ENCODE peak calls at places on chromosomes 1 and 21, in eight cellular contexts. M is left ventricle myocardium inferior, G is SK-N-SH, N is colonic mucosa, E is left lung, V is heart left ventricle, H is adrenal gland, R is endodermal cell. P is an unnamed sample. For H3K36me3 and H3K4me1, the result is how much of the 10 kb centered on the place peaks cover.

GRCh38 chr1:53878492-53879105 is 11.0 kb downstream of the YIPF1 start:
- DNase-seq in M (no peak), G (peak), N (no peak), E (no peak), V (no peak), H (no peak), R (no peak), P (no peak)

GRCh38 chr21:28781602-28782274 is 210.9 kb downstream of the LTN1 start:
- DNase-seq in M (no peak), G (peak), N (no peak), E (no peak), V (no peak), H (no peak), R (no peak), P (no peak)

GRCh38 chr1:26705788-26706237 is 10.0 kb downstream of the ARID1A start:
- DNase-seq in M (no peak), G (no peak), N (no peak), E (no peak), V (no peak), H (no peak), R (no peak), P (no peak)

GRCh38 chr1:27719286-27720251 is 6.2 kb upstream of the FAM76A start:
- DNase-seq in M (no peak), G (peak), N (no peak), E (no peak), V (no peak), H (no peak), R (no peak), P (no peak)

GRCh38 chr1:164725401-164725800 is 166.4 kb downstream of the PBX1 start:
- DNase-seq in M (no peak), G (peak), N (no peak), E (no peak), V (no peak), H (no peak), R (no peak), P (no peak)

GRCh38 chr1:67489643-67490042 is 59.4 kb upstream of the SERBP1 start:
- DNase-seq in M (no peak), G (peak), N (no peak), E (no peak), V (no peak), H (no peak), R (no peak), P (no peak)

GRCh38 chr21:44089001-44089911 is 17.9 kb upstream of the PWP2 start:
- DNase-seq in M (no peak), G (no peak), N (peak), E (no peak), V (no peak), H (no peak), R (no peak), P (no peak)

GRCh38 chr1:115949156-115949555 is 27.2 kb upstream of the SLC22A15 start:
- DNase-seq in M (no peak), G (no peak), N (no peak), E (no peak), V (no peak), H (no peak), R (no peak), P (no peak)

GRCh38 chr1:116510361-116510760 is 60.5 kb downstream of the CD58 start:
- DNase-seq in M (no peak), G (no peak), N (no peak), E (no peak), V (no peak), H (no peak), R (no peak), P (no peak)

GRCh38 chr1:24981632-24982007 is 51.5 kb upstream of the RUNX3 start:
- DNase-seq in M (no peak), G (no peak), N (no peak), E (no peak), V (no peak), H (no peak), R (no peak), P (no peak)

DNA sequence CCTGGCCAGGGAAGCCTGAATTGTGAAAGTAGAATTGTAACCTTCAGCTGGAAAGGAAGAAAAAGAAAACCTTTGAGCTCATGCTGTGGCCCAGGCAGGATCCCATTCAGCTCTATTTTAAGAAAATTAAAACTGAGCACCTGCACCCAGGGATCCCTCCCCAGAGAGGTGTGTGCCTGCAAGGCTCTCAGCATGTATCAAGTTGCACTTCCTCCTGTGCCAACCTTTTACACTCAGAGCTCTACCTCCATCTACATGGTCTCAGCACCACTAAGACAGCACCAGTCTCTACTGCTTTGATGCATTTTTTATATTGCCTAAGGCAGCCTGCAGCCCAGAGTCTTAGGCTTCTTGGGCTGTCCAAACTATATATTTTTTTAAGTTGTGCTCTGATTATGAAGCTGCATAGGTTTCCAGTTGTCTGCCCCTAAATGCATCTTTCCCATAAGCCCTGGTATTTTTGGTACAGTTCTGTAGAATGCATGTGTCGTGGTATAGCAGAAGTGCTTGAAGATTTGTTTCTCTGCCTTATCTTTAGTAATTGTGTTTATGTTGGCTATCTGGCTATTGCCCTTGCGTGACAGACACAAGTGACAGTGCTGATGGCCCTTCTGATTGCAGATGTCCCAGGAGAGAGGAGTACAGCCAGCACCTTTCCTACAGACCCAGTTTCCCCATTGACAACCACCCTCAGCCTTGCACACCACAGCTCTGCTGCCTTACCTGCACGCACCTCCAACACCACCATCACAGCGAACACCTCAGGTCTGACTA is 63.1 kb downstream of the PTPRC start:
- DNase-seq in M (no peak), G (peak), N (no peak), E (no peak), V (no peak), H (no peak), R (peak), P (no peak)
- H3K36me3 ChIP-seq in M (under half), G (under half), N (under half), E (under half), V (half or more), H (under half), R (under half), P (under half)

GRCh38 chr21:34999397-34999941 is 49.6 kb downstream of the RUNX1 start:
- DNase-seq in M (no peak), G (no peak), N (no peak), E (no peak), V (no peak), H (no peak), R (no peak), P (no peak)
- H3K4me1 ChIP-seq in M (under half), G (under half), N (under half), E (half or more), V (under half), H (under half), R (under half), P (under half)

DNA sequence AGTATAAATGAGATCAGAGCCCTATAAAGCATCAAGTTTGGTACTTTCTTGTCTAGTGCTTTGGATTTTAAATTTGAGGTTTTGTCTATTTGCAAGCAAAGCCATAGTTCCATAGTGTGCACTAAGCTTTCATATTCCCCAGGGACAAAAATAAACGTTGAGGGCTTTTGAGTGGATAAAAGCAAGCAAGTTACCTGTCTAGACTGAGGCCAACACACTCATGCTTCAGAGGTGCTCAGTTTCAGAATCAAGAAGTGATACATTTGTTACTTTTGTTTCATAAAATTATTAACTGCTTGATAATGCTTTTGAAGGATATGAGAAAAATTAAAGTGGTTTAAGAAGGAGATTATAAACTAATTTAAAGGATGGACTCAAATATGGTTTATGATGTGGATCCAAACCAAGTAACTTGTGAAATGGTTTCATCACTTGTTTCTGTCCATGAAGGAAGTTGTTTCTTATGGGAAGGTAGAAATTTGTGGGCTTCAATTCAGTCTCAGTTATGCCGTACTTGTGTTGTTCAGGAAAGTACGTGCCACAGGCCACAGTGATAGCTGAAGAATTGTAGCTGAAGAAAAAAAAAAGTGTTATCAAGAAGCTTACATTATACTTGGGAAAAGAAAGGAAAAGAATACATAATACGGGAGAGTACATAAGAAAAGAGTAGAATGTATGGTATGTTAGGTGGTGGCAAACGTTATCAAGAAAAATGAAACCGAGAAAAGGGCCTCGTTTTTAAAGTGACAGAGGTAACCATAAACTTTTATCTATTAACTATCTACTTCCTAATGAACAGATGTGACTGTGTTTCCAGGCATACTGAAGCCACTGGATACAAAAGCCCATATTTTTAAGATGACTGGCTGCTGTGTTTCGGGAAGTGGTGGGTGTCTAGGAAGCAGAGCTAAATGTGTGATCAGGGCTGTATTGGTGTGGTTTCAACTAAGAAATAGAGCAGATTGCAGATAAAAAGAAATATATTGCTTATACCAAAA is 71.4 kb downstream of the CHRM3 start:
- DNase-seq in M (no peak), G (no peak), N (no peak), E (no peak), V (no peak), H (no peak), R (no peak), P (no peak)
- TF ChIP-seq CTCF in M (no peak), G (no peak), N (no peak), E (no peak), V (no peak), H (no peak), R (no peak), P (no peak)

DNA sequence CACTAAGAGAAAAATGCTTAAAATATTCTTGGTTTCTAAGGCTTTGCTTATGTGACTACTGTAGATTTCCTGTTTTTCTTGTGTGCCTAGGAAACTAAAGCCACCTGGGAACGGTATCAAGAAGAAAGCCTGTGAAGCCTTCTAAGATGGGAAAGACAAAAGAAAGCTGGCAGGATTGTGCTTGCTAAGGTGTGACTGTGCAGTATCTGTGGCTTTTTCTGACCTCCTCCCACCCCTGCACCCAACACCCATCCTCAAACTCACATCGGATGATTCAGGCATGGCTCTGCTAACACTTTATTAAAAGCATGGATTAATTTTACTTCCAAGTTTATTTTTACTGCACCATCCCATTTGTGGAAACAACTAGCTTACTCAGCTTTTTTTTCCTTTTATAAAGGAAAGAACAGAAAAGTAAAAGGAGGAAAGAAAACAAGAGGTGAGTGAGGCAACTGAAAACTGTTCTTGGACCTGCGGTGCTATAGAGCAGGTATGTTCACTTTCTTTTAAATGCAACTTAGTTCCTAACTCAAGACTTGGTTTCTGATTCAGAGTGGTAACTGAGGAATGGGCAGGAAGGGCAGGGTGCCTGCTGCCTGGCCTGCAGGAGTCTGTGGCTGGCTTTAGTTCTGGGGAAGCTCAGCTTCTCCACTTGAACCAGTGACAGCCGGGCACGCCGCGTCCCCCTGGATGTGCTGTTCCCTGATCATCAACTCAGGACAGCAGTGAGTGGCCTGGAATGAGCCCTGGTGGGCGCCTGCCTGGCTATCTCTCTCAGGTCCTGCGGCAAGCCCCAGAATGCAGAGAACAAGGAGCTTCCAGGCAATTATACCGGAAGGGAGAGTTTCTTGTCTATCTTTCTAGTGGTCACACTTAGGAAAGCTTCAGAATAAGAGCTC is at the start of gene GBP6:
- DNase-seq in M (peak), G (peak), N (no peak), E (no peak), V (no peak), H (no peak), R (peak), P (no peak)
- H3K36me3 ChIP-seq in M (under half), G (under half), N (under half), E (under half), V (under half), H (under half), R (under half), P (under half)

GRCh38 chr1:16173447-16174260 is 17.8 kb upstream of the EPHA2 start:
- DNase-seq in M (no peak), G (no peak), N (peak), E (peak), V (no peak), H (peak), R (peak), P (peak)

GRCh38 chr1:16174261-16174871 is 18.5 kb upstream of the EPHA2 start:
- DNase-seq in M (no peak), G (no peak), N (no peak), E (no peak), V (no peak), H (no peak), R (no peak), P (no peak)

GRCh38 chr1:16172964-16173446 is 17.1 kb upstream of the EPHA2 start:
- DNase-seq in M (no peak), G (no peak), N (peak), E (no peak), V (no peak), H (peak), R (no peak), P (no peak)

GRCh38 chr1:16175610-16176553 is 20.0 kb upstream of the EPHA2 start:
- DNase-seq in M (peak), G (peak), N (peak), E (peak), V (peak), H (peak), R (peak), P (no peak)

DNA sequence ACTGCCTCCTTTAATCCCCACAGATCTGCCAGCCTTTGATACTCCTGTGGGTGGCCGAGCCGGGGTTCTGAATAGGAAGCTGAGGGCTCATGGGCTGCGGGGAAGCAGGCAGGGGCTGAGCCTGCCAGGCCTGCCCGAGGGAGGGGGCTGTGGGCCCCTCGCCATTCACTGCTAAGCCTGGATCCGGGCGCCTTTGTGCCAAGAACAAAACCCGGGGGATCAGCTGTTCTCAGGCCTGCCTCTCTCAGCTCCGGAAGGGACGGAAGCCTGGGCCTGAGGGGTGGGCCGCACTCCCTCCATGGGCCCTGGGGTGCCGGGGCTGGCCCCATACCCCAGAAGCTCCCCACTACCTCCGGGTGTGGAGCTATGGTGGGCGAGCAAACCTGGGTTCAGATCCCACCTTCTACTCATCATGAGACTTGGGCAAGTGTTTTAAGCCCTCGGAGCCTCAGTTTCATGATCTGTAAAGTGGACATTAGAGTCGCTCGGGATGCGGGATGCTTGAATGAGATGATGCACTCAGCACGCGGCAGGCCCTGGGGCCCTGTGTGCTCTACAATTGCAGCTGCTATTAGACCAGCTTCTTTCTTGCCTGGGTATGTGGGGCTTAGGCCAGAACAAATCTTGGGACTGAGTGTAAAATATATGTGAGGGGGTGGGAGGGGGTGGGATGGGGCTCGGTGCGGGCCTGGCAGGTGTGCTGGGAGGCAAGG is 19.2 kb upstream of the EPHA2 start:
- DNase-seq in M (no peak), G (peak), N (no peak), E (no peak), V (no peak), H (no peak), R (no peak), P (no peak)
- H3K4me1 ChIP-seq in M (half or more), G (under half), N (under half), E (under half), V (under half), H (under half), R (under half), P (half or more)

GRCh38 chr1:8374812-8375211 is 56.9 kb downstream of the SLC45A1 start:
- DNase-seq in M (no peak), G (no peak), N (peak), E (no peak), V (no peak), H (peak), R (peak), P (no peak)
- TF ChIP-seq CTCF in M (peak), G (peak), N (peak), E (peak), V (peak), H (peak), R (peak), P (peak)

DNA sequence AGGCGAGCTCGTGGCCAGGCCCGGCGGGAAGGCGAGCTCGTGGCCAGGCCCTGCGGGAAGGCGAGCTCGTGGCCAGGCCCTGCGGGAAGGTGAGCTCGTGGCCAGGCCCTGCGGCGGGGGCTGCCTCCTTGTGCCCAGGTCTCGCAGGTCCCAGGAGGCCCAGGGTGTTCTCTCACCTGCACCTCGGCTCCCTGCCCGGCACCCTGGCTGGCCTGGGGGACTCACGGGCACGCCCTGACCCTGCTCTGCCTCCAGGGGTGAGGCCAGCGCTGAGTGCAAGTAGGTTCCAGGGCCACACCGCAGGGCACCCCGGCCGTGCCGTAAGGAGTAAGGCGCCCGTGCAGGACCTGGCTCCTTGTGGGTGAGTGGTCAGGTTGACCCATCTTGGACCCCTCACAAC is 4.4 kb downstream of the SDF4 start:
- DNase-seq in M (no peak), G (no peak), N (no peak), E (no peak), V (no peak), H (no peak), R (no peak), P (no peak)
- H3K36me3 ChIP-seq in M (half or more), G (under half), N (under half), E (under half), V (half or more), H (half or more), R (under half), P (half or more)

DNA sequence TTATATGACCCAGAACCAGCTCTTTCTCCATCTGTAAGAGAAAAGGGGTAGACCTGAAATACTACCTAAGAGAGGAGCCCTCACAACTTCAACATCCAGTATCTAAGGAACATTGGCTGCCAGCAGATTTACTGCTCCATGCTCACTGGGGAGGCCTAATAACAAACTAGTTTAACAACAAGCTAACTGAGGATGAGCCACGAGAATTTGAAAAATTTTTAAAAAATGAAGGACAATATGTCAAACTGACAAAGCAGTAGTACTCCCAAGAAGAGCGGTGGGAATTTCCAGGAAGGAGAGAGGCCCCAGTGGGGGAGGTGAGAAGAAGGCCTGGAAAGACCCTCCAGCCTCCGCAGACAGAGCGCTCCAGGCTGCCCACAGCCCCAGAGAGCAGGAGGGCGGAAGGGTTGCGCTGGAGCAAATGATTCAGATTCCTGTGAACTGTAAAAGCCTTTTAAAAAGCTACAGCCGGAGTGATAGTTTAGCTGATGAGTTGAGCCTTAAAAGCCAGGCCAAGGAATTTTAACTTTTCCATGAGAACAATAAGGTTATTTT is 78.6 kb downstream of the SIPA1L2 start:
- DNase-seq in M (no peak), G (no peak), N (no peak), E (no peak), V (no peak), H (no peak), R (no peak), P (no peak)
- H3K4me1 ChIP-seq in M (half or more), G (under half), N (under half), E (under half), V (under half), H (under half), R (half or more), P (under half)

P was measured in RWPE2.